ENCODE peak calls at places on chromosomes 16 and 17, in six cellular contexts. R is CD8-positive, alpha-beta T cell; X is fibroblast of lung; A is HCT116; G is PC-9; S is prostate gland. F is an unnamed sample.
A peak's percentile ranks its signal among the peaks of the same experiment; 100 is the strongest.

GRCh38 chr17:17979778-17980177 is 7.1 kb downstream of the DRC3 start:
- DNase-seq in R (no peak), X (no peak), A (no peak), G (no peak), S (no peak), F (no peak)

GRCh38 chr17:77645441-77646430 is 312.8 kb upstream of the TNRC6C start:
- DNase-seq in R (peak; percentile 65), X (peak; percentile 27), A (no peak), G (no peak), S (no peak), F (peak; percentile 52)

GRCh38 chr16:85087899-85088569 is 24.2 kb downstream of the CIBAR2 start:
- DNase-seq in R (no peak), X (no peak), A (no peak), G (no peak), S (no peak), F (no peak)

GRCh38 chr17:70905796-70906195 is 736.5 kb downstream of the KCNJ2 start:
- DNase-seq in R (no peak), X (peak; percentile 100), A (peak; percentile 21), G (no peak), S (no peak), F (no peak)

GRCh38 chr16:67653131-67654068 is 6.7 kb downstream of the ACD start:
- DNase-seq in R (no peak), X (peak; percentile 17), A (no peak), G (no peak), S (no peak), F (no peak)

GRCh38 chr17:37770631-37771518 is 26.0 kb upstream of the HNF1B start:
- DNase-seq in R (peak; percentile 10), X (peak; percentile 51), A (peak; percentile 44), G (peak; percentile 56), S (peak; percentile 61), F (no peak)

GRCh38 chr17:39551879-39552278 is 55.8 kb downstream of the NEUROD2 start:
- DNase-seq in R (no peak), X (peak; percentile 57), A (no peak), G (no peak), S (no peak), F (no peak)

GRCh38 chr17:3592216-3592860 is 16.9 kb downstream of the TRPV1 start:
- DNase-seq in R (no peak), X (no peak), A (no peak), G (no peak), S (no peak), F (no peak)

GRCh38 chr17:8572767-8573166 is 57.8 kb downstream of the MYH10 start:
- DNase-seq in R (no peak), X (no peak), A (no peak), G (no peak), S (no peak), F (no peak)

GRCh38 chr17:78716814-78717393 is 65.2 kb downstream of the CYTH1 start:
- DNase-seq in R (no peak), X (peak; percentile 43), A (no peak), G (no peak), S (peak; percentile 81), F (peak; percentile 55)

GRCh38 chr16:82657786-82658185 is 31.0 kb downstream of the CDH13 start:
- DNase-seq in R (no peak), X (no peak), A (no peak), G (no peak), S (no peak), F (no peak)

GRCh38 chr16:87329436-87330256 is 12.5 kb upstream of the C16orf95 start:
- DNase-seq in R (no peak), X (no peak), A (no peak), G (no peak), S (no peak), F (no peak)

GRCh38 chr17:41710472-41711090 is 1.6 kb upstream of the GAST start:
- DNase-seq in R (no peak), X (peak; percentile 91), A (no peak), G (no peak), S (no peak), F (no peak)

GRCh38 chr16:12767897-12768296 is 35.8 kb downstream of the CPPED1 start:
- DNase-seq in R (no peak), X (peak; percentile 29), A (no peak), G (no peak), S (no peak), F (no peak)

GRCh38 chr16:50547340-50547865 is 793 bp upstream of the NKD1 start:
- DNase-seq in R (peak; percentile 91), X (peak; percentile 4), A (peak; percentile 26), G (no peak), S (peak; percentile 38), F (peak; percentile 90)

GRCh38 chr16:53982631-53983042 is 278.7 kb downstream of the FTO start:
- DNase-seq in R (no peak), X (no peak), A (no peak), G (no peak), S (no peak), F (no peak)

GRCh38 chr17:17900615-17901520 is 64.1 kb upstream of the SREBF1 start:
- DNase-seq in R (no peak), X (peak; percentile 95), A (peak; percentile 78), G (peak; percentile 85), S (peak; percentile 85), F (no peak)

GRCh38 chr16:50668368-50669008 is 12.6 kb downstream of the SNX20 start:
- DNase-seq in R (no peak), X (no peak), A (no peak), G (peak; percentile 31), S (no peak), F (no peak)

GRCh38 chr17:49739662-49740271 is 24.2 kb downstream of the FAM117A start:
- DNase-seq in R (peak; percentile 97), X (no peak), A (no peak), G (peak; percentile 4), S (peak; percentile 31), F (peak; percentile 100)

GRCh38 chr17:4003501-4004421 is 39.5 kb upstream of the ATP2A3 start:
- DNase-seq in R (no peak), X (peak; percentile 25), A (no peak), G (no peak), S (no peak), F (no peak)

GRCh38 chr17:80192268-80192667 is 22.4 kb downstream of the CARD14 start:
- DNase-seq in R (no peak), X (no peak), A (no peak), G (no peak), S (peak; percentile 81), F (no peak)

GRCh38 chr17:13931111-13931526 is 138.2 kb upstream of the COX10 start:
- DNase-seq in R (no peak), X (peak; percentile 68), A (no peak), G (no peak), S (peak; percentile 27), F (no peak)

GRCh38 chr16:73140944-73141343 is 93.0 kb upstream of the ZFHX3 start:
- DNase-seq in R (no peak), X (peak; percentile 47), A (no peak), G (no peak), S (no peak), F (no peak)

GRCh38 chr16:30368792-30369090 is 1.6 kb downstream of the TBC1D10B start:
- DNase-seq in R (no peak), X (no peak), A (no peak), G (no peak), S (no peak), F (no peak)

GRCh38 chr17:384622-385194 is 32.1 kb upstream of the RPH3AL start:
- DNase-seq in R (no peak), X (no peak), A (no peak), G (no peak), S (no peak), F (no peak)

GRCh38 chr17:76135810-76136188 is 5.2 kb downstream of the FOXJ1 start:
- DNase-seq in R (no peak), X (no peak), A (no peak), G (no peak), S (no peak), F (no peak)
- H3K27me3 ChIP-seq in R (no peaks in the 10 kb centered on the region), X (peaks cover 70% of the 10 kb centered on the region), A (no peaks in the 10 kb centered on the region), G (no peaks in the 10 kb centered on the region), S (peaks cover 5% of the 10 kb centered on the region), F (peaks cover 4% of the 10 kb centered on the region)

DNA sequence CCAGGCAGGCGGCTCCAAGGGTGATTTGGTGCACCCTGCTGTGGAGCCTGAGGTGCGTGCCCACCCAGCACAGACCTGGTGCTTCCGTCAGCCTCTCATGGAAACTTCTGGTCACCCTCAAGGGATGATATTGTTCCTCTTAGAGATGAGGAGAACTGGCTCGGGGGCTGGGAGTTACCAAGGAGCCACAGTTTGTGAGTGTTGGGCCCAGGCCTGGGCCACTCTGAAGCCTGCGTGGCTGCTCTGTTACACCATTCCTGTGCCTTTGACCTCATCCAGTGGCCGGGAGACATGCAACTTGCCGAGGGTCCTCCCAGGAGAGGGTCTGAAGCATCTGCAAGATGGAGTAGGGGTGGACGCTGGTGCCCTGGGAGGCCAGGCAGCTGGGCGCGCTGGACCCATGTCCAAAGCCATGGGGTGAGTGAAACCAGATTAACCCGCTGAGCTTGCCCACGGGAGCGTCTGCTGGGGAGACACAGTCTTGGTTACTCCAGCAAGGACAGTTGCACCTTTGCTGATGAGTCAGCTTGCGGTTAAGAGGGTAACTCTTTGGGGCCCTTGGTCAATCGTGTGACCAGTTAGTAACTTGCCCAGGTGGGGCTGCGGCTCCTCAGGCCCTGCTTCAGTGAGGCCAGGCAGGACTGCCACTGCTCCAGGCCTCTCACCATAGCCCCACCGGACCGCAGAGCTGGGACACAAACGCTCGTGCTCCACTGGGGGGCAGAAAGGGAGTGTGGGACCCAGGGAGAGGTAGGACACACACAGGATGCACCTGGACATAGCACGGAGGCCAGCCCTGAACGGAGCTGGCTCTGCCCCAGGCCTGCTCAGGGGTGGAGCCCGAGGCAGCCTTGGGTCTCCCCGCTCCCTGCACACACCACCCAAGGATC is 7.5 kb downstream of the C16orf90 start:
- DNase-seq in R (no peak), X (no peak), A (no peak), G (peak; percentile 84), S (no peak), F (no peak)
- H3K36me3 ChIP-seq in R (peaks cover 29% of the 10 kb centered on the region), X (peaks cover 21% of the 10 kb centered on the region), A (peaks cover 11% of the 10 kb centered on the region), G (peaks cover 7% of the 10 kb centered on the region), S (peaks cover 16% of the 10 kb centered on the region), F (peaks cover 30% of the 10 kb centered on the region)

DNA sequence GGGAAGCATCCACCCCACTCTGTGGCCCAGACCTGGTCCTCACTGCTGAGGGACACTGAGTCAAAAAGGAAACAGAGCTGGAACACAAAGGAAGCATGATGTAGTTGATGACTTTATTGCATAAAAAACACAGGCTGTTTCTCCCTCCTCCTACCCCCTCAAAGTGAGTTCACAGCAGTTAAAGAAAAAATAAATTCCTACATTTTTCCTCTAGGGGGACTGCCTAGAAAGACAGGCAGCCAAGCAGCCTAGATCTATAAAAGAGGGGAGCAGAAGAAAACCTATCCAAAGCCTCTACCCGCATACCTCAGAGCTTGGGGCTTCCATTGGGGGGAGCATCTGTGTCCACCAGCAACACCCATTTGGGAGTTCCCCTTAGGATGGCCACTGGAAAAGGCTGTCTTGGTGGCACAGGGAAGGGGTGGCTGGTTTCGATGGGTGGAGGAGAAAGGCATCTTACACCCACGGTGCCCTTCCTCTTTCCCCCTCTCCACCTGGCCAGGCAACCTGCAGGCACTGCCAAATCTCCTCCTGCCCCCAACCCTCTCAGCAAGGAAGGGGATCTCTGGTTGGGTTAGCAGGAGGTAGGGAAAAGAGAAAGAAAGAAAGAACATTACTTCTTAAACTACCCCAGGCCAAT is 3.9 kb upstream of the SCRN2 start:
- DNase-seq in R (no peak), X (no peak), A (no peak), G (no peak), S (no peak), F (no peak)
- H3K27me3 ChIP-seq in R (peaks cover 46% of the 10 kb centered on the region), X (peaks cover 39% of the 10 kb centered on the region), A (no peaks in the 10 kb centered on the region), G (no peaks in the 10 kb centered on the region), S (peaks cover 5% of the 10 kb centered on the region), F (peaks cover 49% of the 10 kb centered on the region)

DNA sequence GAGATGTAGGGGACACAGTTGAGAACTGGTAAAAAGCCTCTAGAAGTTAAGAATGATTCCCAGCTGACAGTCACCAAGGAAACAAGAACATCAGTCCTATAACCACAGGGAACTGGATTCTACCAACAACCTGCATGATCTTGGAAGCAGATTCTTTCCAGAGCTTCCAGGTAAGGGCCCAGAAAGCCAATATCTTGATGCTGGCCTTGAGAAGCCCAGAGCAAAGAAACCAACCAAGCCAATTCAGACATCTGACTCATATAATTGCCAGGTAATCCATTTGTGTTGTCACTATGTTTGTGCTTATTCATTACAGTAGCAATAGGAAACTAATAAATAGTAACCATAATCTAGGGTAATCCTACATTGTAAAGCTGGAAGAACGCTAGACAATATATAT is 81.6 kb downstream of the CACNG1 start:
- DNase-seq in R (no peak), X (no peak), A (no peak), G (no peak), S (no peak), F (no peak)
- H3K36me3 ChIP-seq in R (peaks cover 8% of the 10 kb centered on the region), X (peaks cover 2% of the 10 kb centered on the region), A (peaks cover 7% of the 10 kb centered on the region), G (peaks cover 22% of the 10 kb centered on the region), S (no peaks in the 10 kb centered on the region), F (peaks cover 19% of the 10 kb centered on the region)

F was measured in CD4-positive, alpha-beta memory T cell.